ENCODE peak calls at places on chromosomes 16 and 17, in seven cellular contexts. One of them, this sample, is unnamed.

GRCh38 chr16:79380990-79381389 is 219.5 kb downstream of the MAF start:
- DNase-seq in endothelial cell of umbilical vein: no peak
- DNase-seq in stomach: no peak
- DNase-seq in GM12891: no peak
- DNase-seq in sigmoid colon: no peak
- DNase-seq in K562: no peak
- DNase-seq in transverse colon: no peak
- DNase-seq in this sample: no peak

GRCh38 chr17:51000835-51001638 is 119.6 kb downstream of the SPAG9 start:
- DNase-seq in K562: peak; percentile 23
- DNase-seq in GM12891: peak; percentile 8
- DNase-seq in sigmoid colon: no peak
- DNase-seq in stomach: no peak
- DNase-seq in transverse colon: no peak
- DNase-seq in endothelial cell of umbilical vein: peak; percentile 78
- DNase-seq in this sample: no peak

GRCh38 chr17:55607736-55608341 is 96.6 kb upstream of the SMIM36 start:
- DNase-seq in K562: no peak
- DNase-seq in sigmoid colon: peak; percentile 96
- DNase-seq in endothelial cell of umbilical vein: no peak
- DNase-seq in transverse colon: peak; percentile 73
- DNase-seq in GM12891: no peak
- DNase-seq in stomach: peak; percentile 67
- DNase-seq in this sample: no peak

GRCh38 chr17:27496501-27496943 is 40.3 kb downstream of the KSR1 start:
- DNase-seq in sigmoid colon: no peak
- DNase-seq in GM12891: no peak
- DNase-seq in stomach: peak; percentile 47
- DNase-seq in K562: no peak
- DNase-seq in endothelial cell of umbilical vein: no peak
- DNase-seq in transverse colon: no peak
- DNase-seq in this sample: no peak

GRCh38 chr16:50273382-50273690 is 7.0 kb downstream of the ADCY7 start:
- DNase-seq in stomach: no peak
- DNase-seq in endothelial cell of umbilical vein: no peak
- DNase-seq in K562: no peak
- DNase-seq in GM12891: no peak
- DNase-seq in transverse colon: no peak
- DNase-seq in sigmoid colon: no peak
- DNase-seq in this sample: no peak

GRCh38 chr16:72302352-72302751 is 130.4 kb upstream of the PMFBP1 start:
- DNase-seq in stomach: no peak
- DNase-seq in GM12891: no peak
- DNase-seq in endothelial cell of umbilical vein: no peak
- DNase-seq in sigmoid colon: no peak
- DNase-seq in transverse colon: no peak
- DNase-seq in K562: no peak
- DNase-seq in this sample: no peak

GRCh38 chr16:54928421-54929089 is 2.1 kb upstream of the IRX5 start:
- DNase-seq in K562: peak; percentile 73
- DNase-seq in sigmoid colon: no peak
- DNase-seq in transverse colon: no peak
- DNase-seq in endothelial cell of umbilical vein: peak; percentile 24
- DNase-seq in stomach: peak; percentile 77
- DNase-seq in GM12891: no peak
- DNase-seq in this sample: no peak

GRCh38 chr16:75621170-75621477 is 2.0 kb downstream of the ADAT1 start:
- DNase-seq in stomach: no peak
- DNase-seq in endothelial cell of umbilical vein: peak; percentile 58
- DNase-seq in transverse colon: no peak
- DNase-seq in sigmoid colon: no peak
- DNase-seq in K562: peak; percentile 78
- DNase-seq in GM12891: no peak
- DNase-seq in this sample: no peak

GRCh38 chr16:79901522-79901921 is 301.0 kb upstream of the MAF start:
- DNase-seq in transverse colon: no peak
- DNase-seq in GM12891: no peak
- DNase-seq in sigmoid colon: no peak
- DNase-seq in stomach: no peak
- DNase-seq in K562: no peak
- DNase-seq in endothelial cell of umbilical vein: no peak
- DNase-seq in this sample: no peak

GRCh38 chr17:80117491-80118401 is 16.4 kb downstream of the GAA start:
- DNase-seq in stomach: no peak
- DNase-seq in K562: no peak
- DNase-seq in endothelial cell of umbilical vein: no peak
- DNase-seq in transverse colon: no peak
- DNase-seq in sigmoid colon: no peak
- DNase-seq in GM12891: no peak
- DNase-seq in this sample: no peak

GRCh38 chr17:1072551-1072961 is 75.6 kb downstream of the TIMM22 start:
- DNase-seq in endothelial cell of umbilical vein: no peak
- DNase-seq in transverse colon: no peak
- DNase-seq in GM12891: no peak
- DNase-seq in K562: no peak
- DNase-seq in stomach: no peak
- DNase-seq in sigmoid colon: no peak
- DNase-seq in this sample: no peak

GRCh38 chr16:47774661-47775060 is 313.5 kb downstream of the PHKB start:
- DNase-seq in stomach: peak; percentile 58
- DNase-seq in endothelial cell of umbilical vein: no peak
- DNase-seq in transverse colon: peak; percentile 45
- DNase-seq in GM12891: no peak
- DNase-seq in sigmoid colon: no peak
- DNase-seq in K562: no peak
- DNase-seq in this sample: no peak

GRCh38 chr17:77540975-77541374 is 400.2 kb downstream of the SEC14L1 start:
- DNase-seq in endothelial cell of umbilical vein: no peak
- DNase-seq in K562: no peak
- DNase-seq in GM12891: no peak
- DNase-seq in sigmoid colon: no peak
- DNase-seq in stomach: no peak
- DNase-seq in transverse colon: no peak
- DNase-seq in this sample: no peak

GRCh38 chr16:85171809-85172464 is 59.7 kb upstream of the CIBAR2 start:
- DNase-seq in GM12891: no peak
- DNase-seq in endothelial cell of umbilical vein: peak; percentile 93
- DNase-seq in stomach: no peak
- DNase-seq in transverse colon: no peak
- DNase-seq in sigmoid colon: no peak
- DNase-seq in K562: peak; percentile 92
- DNase-seq in this sample: no peak
- TF ChIP-seq POLR2AphosphoS5 in GM12891: no peak
- TF ChIP-seq POLR2AphosphoS5 in endothelial cell of umbilical vein: peak; percentile 91
- TF ChIP-seq POLR2AphosphoS5 in stomach: no peak
- TF ChIP-seq POLR2AphosphoS5 in transverse colon: no peak
- TF ChIP-seq POLR2AphosphoS5 in sigmoid colon: peak; percentile 42
- TF ChIP-seq POLR2AphosphoS5 in K562: peak; percentile 74
- TF ChIP-seq POLR2AphosphoS5 in this sample: no peak

GRCh38 chr16:58129097-58129936 is at the start of gene CFAP20:
- DNase-seq in endothelial cell of umbilical vein: peak; percentile 100
- DNase-seq in sigmoid colon: peak; percentile 99
- DNase-seq in transverse colon: peak; percentile 99
- DNase-seq in stomach: peak; percentile 99
- DNase-seq in K562: peak; percentile 96
- DNase-seq in GM12891: peak; percentile 74
- DNase-seq in this sample: peak; percentile 68
- TF ChIP-seq POLR2A in endothelial cell of umbilical vein: peak; percentile 68
- TF ChIP-seq POLR2A in sigmoid colon: peak; percentile 86
- TF ChIP-seq POLR2A in transverse colon: peak; percentile 94
- TF ChIP-seq POLR2A in stomach: no peak
- TF ChIP-seq POLR2A in K562: peak; percentile 86
- TF ChIP-seq POLR2A in GM12891: peak; percentile 86
- TF ChIP-seq POLR2A in this sample: peak; percentile 87

GRCh38 chr16:58938856-58939255 is 204.7 kb upstream of the GOT2 start:
- DNase-seq in sigmoid colon: no peak
- DNase-seq in GM12891: no peak
- DNase-seq in K562: no peak
- DNase-seq in stomach: no peak
- DNase-seq in endothelial cell of umbilical vein: no peak
- DNase-seq in transverse colon: no peak
- DNase-seq in this sample: no peak
- TF ChIP-seq POLR2AphosphoS5 in sigmoid colon: no peak
- TF ChIP-seq POLR2AphosphoS5 in GM12891: no peak
- TF ChIP-seq POLR2AphosphoS5 in K562: no peak
- TF ChIP-seq POLR2AphosphoS5 in stomach: no peak
- TF ChIP-seq POLR2AphosphoS5 in endothelial cell of umbilical vein: no peak
- TF ChIP-seq POLR2AphosphoS5 in transverse colon: no peak
- TF ChIP-seq POLR2AphosphoS5 in this sample: no peak

GRCh38 chr17:82092995-82093751 is 4.9 kb downstream of the FASN start:
- DNase-seq in K562: no peak
- DNase-seq in stomach: no peak
- DNase-seq in sigmoid colon: no peak
- DNase-seq in endothelial cell of umbilical vein: no peak
- DNase-seq in GM12891: no peak
- DNase-seq in transverse colon: no peak
- DNase-seq in this sample: no peak
- TF ChIP-seq POLR2A in K562: peak; percentile 68
- TF ChIP-seq POLR2A in stomach: no peak
- TF ChIP-seq POLR2A in sigmoid colon: no peak
- TF ChIP-seq POLR2A in endothelial cell of umbilical vein: no peak
- TF ChIP-seq POLR2A in GM12891: no peak
- TF ChIP-seq POLR2A in transverse colon: no peak
- TF ChIP-seq POLR2A in this sample: no peak

GRCh38 chr17:7440823-7441174 is 1.5 kb downstream of the FGF11 start:
- DNase-seq in GM12891: no peak
- DNase-seq in K562: peak; percentile 52
- DNase-seq in stomach: no peak
- DNase-seq in endothelial cell of umbilical vein: peak; percentile 22
- DNase-seq in sigmoid colon: no peak
- DNase-seq in transverse colon: peak; percentile 28
- DNase-seq in this sample: no peak
- TF ChIP-seq POLR2AphosphoS5 in GM12891: no peak
- TF ChIP-seq POLR2AphosphoS5 in K562: no peak
- TF ChIP-seq POLR2AphosphoS5 in stomach: no peak
- TF ChIP-seq POLR2AphosphoS5 in endothelial cell of umbilical vein: no peak
- TF ChIP-seq POLR2AphosphoS5 in sigmoid colon: no peak
- TF ChIP-seq POLR2AphosphoS5 in transverse colon: no peak
- TF ChIP-seq POLR2AphosphoS5 in this sample: no peak

DNA sequence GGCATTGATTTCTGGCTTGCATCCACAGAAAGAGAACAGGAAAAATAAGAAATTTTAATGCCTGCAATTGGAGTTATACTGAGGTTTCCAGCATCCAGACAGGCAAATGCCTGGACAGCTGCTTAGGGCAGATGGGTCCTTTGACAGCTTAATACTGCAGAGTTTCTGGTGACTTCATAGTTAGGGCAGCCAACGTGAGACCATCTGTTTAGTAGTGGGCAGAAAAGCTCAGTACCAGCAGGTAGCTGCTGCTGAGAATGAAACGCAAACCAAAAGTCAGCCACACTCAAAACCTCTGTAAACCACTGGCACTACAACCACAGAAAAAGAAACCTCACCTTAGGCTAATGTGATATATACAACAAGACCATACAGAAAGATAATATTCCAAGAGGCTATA is 109.9 kb downstream of the CDK5R1 start:
- DNase-seq in endothelial cell of umbilical vein: no peak
- DNase-seq in transverse colon: no peak
- DNase-seq in stomach: no peak
- DNase-seq in sigmoid colon: no peak
- DNase-seq in K562: no peak
- DNase-seq in GM12891: peak; percentile 43
- DNase-seq in this sample: peak; percentile 31
- TF ChIP-seq POLR2A in endothelial cell of umbilical vein: no peak
- TF ChIP-seq POLR2A in transverse colon: no peak
- TF ChIP-seq POLR2A in stomach: no peak
- TF ChIP-seq POLR2A in sigmoid colon: no peak
- TF ChIP-seq POLR2A in K562: no peak
- TF ChIP-seq POLR2A in GM12891: no peak
- TF ChIP-seq POLR2A in this sample: no peak

DNA sequence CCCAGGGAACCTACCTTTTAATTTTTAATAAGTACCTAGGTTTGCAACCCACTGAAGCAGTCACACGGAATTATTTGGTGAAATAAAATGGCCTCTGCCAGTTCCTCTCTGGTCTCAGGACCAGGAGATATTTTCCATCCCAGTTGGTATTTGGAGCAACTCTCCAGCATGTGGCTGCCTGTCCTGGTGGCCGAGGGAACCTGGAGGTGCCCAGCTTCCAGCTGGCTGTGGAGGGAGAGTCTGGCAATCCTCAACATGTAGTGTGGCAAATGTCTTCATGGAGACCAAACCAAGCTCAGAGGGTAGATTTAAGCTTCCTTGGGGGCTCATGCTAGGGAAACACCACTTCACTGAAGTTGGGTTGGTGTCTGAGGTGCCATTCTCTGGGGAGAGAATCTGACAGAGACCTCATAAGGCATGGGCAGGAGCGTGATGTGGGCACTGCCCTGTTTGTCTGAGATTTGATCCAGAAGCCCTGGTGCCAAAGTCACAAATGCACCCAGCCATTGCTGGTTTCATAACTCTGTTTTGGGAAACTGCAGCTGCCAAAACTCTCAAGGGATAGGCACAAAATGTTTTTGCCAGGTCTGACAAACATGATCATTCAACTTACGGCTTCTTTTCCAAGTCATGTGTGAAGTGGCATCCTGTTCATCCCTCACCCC is 2.8 kb downstream of the MT1X start:
- DNase-seq in endothelial cell of umbilical vein: no peak
- DNase-seq in GM12891: no peak
- DNase-seq in K562: no peak
- DNase-seq in stomach: no peak
- DNase-seq in transverse colon: no peak
- DNase-seq in sigmoid colon: peak; percentile 76
- DNase-seq in this sample: no peak
- TF ChIP-seq POLR2AphosphoS5 in endothelial cell of umbilical vein: no peak
- TF ChIP-seq POLR2AphosphoS5 in GM12891: no peak
- TF ChIP-seq POLR2AphosphoS5 in K562: no peak
- TF ChIP-seq POLR2AphosphoS5 in stomach: peak; percentile 13
- TF ChIP-seq POLR2AphosphoS5 in transverse colon: no peak
- TF ChIP-seq POLR2AphosphoS5 in sigmoid colon: no peak
- TF ChIP-seq POLR2AphosphoS5 in this sample: no peak

GRCh38 chr16:28927815-28928214 is 2.8 kb upstream of the RABEP2 start:
- DNase-seq in K562: no peak
- DNase-seq in endothelial cell of umbilical vein: no peak
- DNase-seq in transverse colon: no peak
- DNase-seq in GM12891: no peak
- DNase-seq in sigmoid colon: no peak
- DNase-seq in stomach: no peak
- DNase-seq in this sample: no peak

GRCh38 chr16:28923652-28924398 is 1.2 kb downstream of the RABEP2 start:
- DNase-seq in endothelial cell of umbilical vein: no peak
- DNase-seq in GM12891: peak; percentile 60
- DNase-seq in transverse colon: peak; percentile 69
- DNase-seq in stomach: peak; percentile 29
- DNase-seq in sigmoid colon: no peak
- DNase-seq in K562: peak; percentile 10
- DNase-seq in this sample: no peak

GRCh38 chr16:28924399-28924761 is 658 bp downstream of the RABEP2 start:
- DNase-seq in sigmoid colon: no peak
- DNase-seq in transverse colon: peak; percentile 47
- DNase-seq in GM12891: no peak
- DNase-seq in endothelial cell of umbilical vein: no peak
- DNase-seq in K562: no peak
- DNase-seq in stomach: no peak
- DNase-seq in this sample: no peak

GRCh38 chr16:28924762-28925385 is at the start of gene RABEP2:
- DNase-seq in endothelial cell of umbilical vein: peak; percentile 91
- DNase-seq in transverse colon: peak; percentile 99
- DNase-seq in K562: peak; percentile 99
- DNase-seq in stomach: peak; percentile 100
- DNase-seq in GM12891: peak; percentile 95
- DNase-seq in sigmoid colon: peak; percentile 95
- DNase-seq in this sample: peak; percentile 95

GRCh38 chr16:28925386-28926228 is 569 bp upstream of the RABEP2 start:
- DNase-seq in K562: peak; percentile 85
- DNase-seq in GM12891: no peak
- DNase-seq in stomach: peak; percentile 62
- DNase-seq in endothelial cell of umbilical vein: peak; percentile 80
- DNase-seq in sigmoid colon: peak; percentile 87
- DNase-seq in transverse colon: peak; percentile 76
- DNase-seq in this sample: no peak
- TF ChIP-seq POLR2A in K562: peak; percentile 84
- TF ChIP-seq POLR2A in GM12891: peak; percentile 80
- TF ChIP-seq POLR2A in stomach: no peak
- TF ChIP-seq POLR2A in endothelial cell of umbilical vein: peak; percentile 45
- TF ChIP-seq POLR2A in sigmoid colon: peak; percentile 50
- TF ChIP-seq POLR2A in transverse colon: peak; percentile 78
- TF ChIP-seq POLR2A in this sample: peak; percentile 79